ENCODE peak calls at places on chromosome 13, in six cellular contexts. One of them, this sample, is unnamed.
A peak's percentile ranks its signal among the peaks of the same experiment; 100 is the strongest.

GRCh38 chr13:38630780-38631179 is 56.1 kb upstream of the FREM2 start:
- DNase-seq in A172: no peak
- DNase-seq in T-cell: no peak
- DNase-seq in GM04503: peak; percentile 9
- DNase-seq in T-helper 2 cell: no peak
- DNase-seq in stimulated activated CD8-positive, alpha-beta memory T cell treated with anti-CD3 and anti-CD28 coated beads, Interleukin-15, amount 100 ng/mL, for 24 hours: no peak
- DNase-seq in this sample: no peak

GRCh38 chr13:62931901-62932883 is 1516.5 kb upstream of the PCDH20 start:
- DNase-seq in A172: peak; percentile 16
- DNase-seq in T-cell: no peak
- DNase-seq in GM04503: no peak
- DNase-seq in T-helper 2 cell: no peak
- DNase-seq in stimulated activated CD8-positive, alpha-beta memory T cell treated with anti-CD3 and anti-CD28 coated beads, Interleukin-15, amount 100 ng/mL, for 24 hours: no peak
- DNase-seq in this sample: no peak

GRCh38 chr13:78121459-78122348 is 203.1 kb upstream of the EDNRB start:
- DNase-seq in A172: peak; percentile 30
- DNase-seq in T-cell: peak; percentile 12
- DNase-seq in GM04503: peak; percentile 4
- DNase-seq in T-helper 2 cell: no peak
- DNase-seq in stimulated activated CD8-positive, alpha-beta memory T cell treated with anti-CD3 and anti-CD28 coated beads, Interleukin-15, amount 100 ng/mL, for 24 hours: no peak
- DNase-seq in this sample: peak; percentile 62

GRCh38 chr13:30441304-30441703 is 19.0 kb downstream of the UBE2L5 start:
- DNase-seq in A172: peak; percentile 19
- DNase-seq in T-cell: no peak
- DNase-seq in GM04503: no peak
- DNase-seq in T-helper 2 cell: no peak
- DNase-seq in stimulated activated CD8-positive, alpha-beta memory T cell treated with anti-CD3 and anti-CD28 coated beads, Interleukin-15, amount 100 ng/mL, for 24 hours: no peak
- DNase-seq in this sample: peak; percentile 69

GRCh38 chr13:46743191-46743590 is 53.8 kb downstream of the ESD start:
- DNase-seq in A172: peak; percentile 66
- DNase-seq in T-cell: no peak
- DNase-seq in GM04503: no peak
- DNase-seq in T-helper 2 cell: no peak
- DNase-seq in stimulated activated CD8-positive, alpha-beta memory T cell treated with anti-CD3 and anti-CD28 coated beads, Interleukin-15, amount 100 ng/mL, for 24 hours: no peak
- DNase-seq in this sample: peak; percentile 11

GRCh38 chr13:40514797-40515196 is 151.6 kb downstream of the FOXO1 start:
- DNase-seq in A172: no peak
- DNase-seq in T-cell: no peak
- DNase-seq in GM04503: no peak
- DNase-seq in T-helper 2 cell: no peak
- DNase-seq in stimulated activated CD8-positive, alpha-beta memory T cell treated with anti-CD3 and anti-CD28 coated beads, Interleukin-15, amount 100 ng/mL, for 24 hours: no peak
- DNase-seq in this sample: no peak

GRCh38 chr13:75173457-75174356 is 308.3 kb downstream of the TBC1D4 start:
- DNase-seq in A172: peak; percentile 19
- DNase-seq in T-cell: no peak
- DNase-seq in GM04503: no peak
- DNase-seq in T-helper 2 cell: no peak
- DNase-seq in stimulated activated CD8-positive, alpha-beta memory T cell treated with anti-CD3 and anti-CD28 coated beads, Interleukin-15, amount 100 ng/mL, for 24 hours: no peak
- DNase-seq in this sample: no peak

GRCh38 chr13:59635591-59635990 is 528.1 kb downstream of the DIAPH3 start:
- DNase-seq in A172: no peak
- DNase-seq in T-cell: no peak
- DNase-seq in GM04503: no peak
- DNase-seq in T-helper 2 cell: no peak
- DNase-seq in stimulated activated CD8-positive, alpha-beta memory T cell treated with anti-CD3 and anti-CD28 coated beads, Interleukin-15, amount 100 ng/mL, for 24 hours: no peak
- DNase-seq in this sample: no peak

GRCh38 chr13:97976551-97977375 is 23.3 kb downstream of the IPO5 start:
- DNase-seq in A172: peak; percentile 11
- DNase-seq in T-cell: no peak
- DNase-seq in GM04503: no peak
- DNase-seq in T-helper 2 cell: peak; percentile 86
- DNase-seq in stimulated activated CD8-positive, alpha-beta memory T cell treated with anti-CD3 and anti-CD28 coated beads, Interleukin-15, amount 100 ng/mL, for 24 hours: no peak
- DNase-seq in this sample: peak; percentile 93

GRCh38 chr13:50444726-50445125 is 398.8 kb downstream of the DLEU7 start:
- DNase-seq in A172: no peak
- DNase-seq in T-cell: no peak
- DNase-seq in GM04503: no peak
- DNase-seq in T-helper 2 cell: no peak
- DNase-seq in stimulated activated CD8-positive, alpha-beta memory T cell treated with anti-CD3 and anti-CD28 coated beads, Interleukin-15, amount 100 ng/mL, for 24 hours: no peak
- DNase-seq in this sample: no peak

GRCh38 chr13:90412980-90413379 is 934.5 kb upstream of the MIR17HG start:
- DNase-seq in A172: no peak
- DNase-seq in T-cell: no peak
- DNase-seq in GM04503: no peak
- DNase-seq in T-helper 2 cell: no peak
- DNase-seq in stimulated activated CD8-positive, alpha-beta memory T cell treated with anti-CD3 and anti-CD28 coated beads, Interleukin-15, amount 100 ng/mL, for 24 hours: no peak
- DNase-seq in this sample: no peak

This sample was measured in kidney glomerular epithelial cell.